ENCODE peak calls at places on chromosomes 11 and 22, in eight cellular contexts. T, X, K, Z, L, E, I and S are unnamed samples.

GRCh38 chr22:19122752-19123492 is 710 bp upstream of the DGCR2 start:
- DNase-seq in T (peak), X (no peak), K (no peak), Z (no peak), L (peak), E (no peak), I (no peak), S (no peak)

GRCh38 chr22:43681724-43682360 is 130.3 kb downstream of the EFCAB6 start:
- DNase-seq in T (no peak), X (no peak), K (no peak), Z (no peak), L (no peak), E (no peak), I (no peak), S (no peak)

GRCh38 chr22:24444729-24445466 is 17.5 kb downstream of the ADORA2A start:
- DNase-seq in T (no peak), X (no peak), K (no peak), Z (no peak), L (no peak), E (no peak), I (no peak), S (no peak)

GRCh38 chr22:35399114-35399677 is 744 bp upstream of the MCM5 start:
- DNase-seq in T (no peak), X (no peak), K (no peak), Z (no peak), L (no peak), E (no peak), I (no peak), S (no peak)

GRCh38 chr11:13183094-13183825 is 94.3 kb upstream of the BMAL1 start:
- DNase-seq in T (peak), X (peak), K (peak), Z (peak), L (no peak), E (no peak), I (peak), S (no peak)

GRCh38 chr11:69771466-69771865 is 3.7 kb downstream of the FGF4 start:
- DNase-seq in T (no peak), X (no peak), K (no peak), Z (no peak), L (no peak), E (no peak), I (no peak), S (no peak)

GRCh38 chr11:96318399-96318798 is 24.6 kb downstream of the MAML2 start:
- DNase-seq in T (no peak), X (no peak), K (no peak), Z (no peak), L (no peak), E (no peak), I (no peak), S (no peak)

GRCh38 chr11:67410369-67410831 is 5.1 kb upstream of the CARNS1 start:
- DNase-seq in T (no peak), X (no peak), K (no peak), Z (no peak), L (no peak), E (no peak), I (no peak), S (no peak)

GRCh38 chr11:19524171-19524671 is 188.4 kb upstream of the NAV2 start:
- DNase-seq in T (no peak), X (no peak), K (peak), Z (no peak), L (peak), E (no peak), I (no peak), S (no peak)

GRCh38 chr22:49636649-49637048 is 191.0 kb downstream of the BRD1 start:
- DNase-seq in T (no peak), X (no peak), K (no peak), Z (no peak), L (no peak), E (no peak), I (no peak), S (no peak)

GRCh38 chr11:62627718-62628117 is 5.9 kb upstream of the B3GAT3 start:
- DNase-seq in T (no peak), X (no peak), K (no peak), Z (no peak), L (no peak), E (no peak), I (no peak), S (no peak)

GRCh38 chr11:45994421-45995341 is 72.2 kb downstream of the LARGE2 start:
- DNase-seq in T (no peak), X (no peak), K (no peak), Z (no peak), L (no peak), E (no peak), I (no peak), S (no peak)